ENCODE peak calls at places on chromosomes 3 and 15, in six cellular contexts. Y, S, O, G, C and P are unnamed samples.

GRCh38 chr3:39146083-39146501 is 7.3 kb downstream of the CSRNP1 start:
- DNase-seq in Y (no peak), S (no peak), O (no peak), G (peak), C (no peak), P (no peak)

GRCh38 chr3:46354478-46354877 is 567 bp downstream of the CCR2 start:
- DNase-seq in Y (no peak), S (no peak), O (no peak), G (no peak), C (no peak), P (no peak)

GRCh38 chr3:114867828-114868498 is 279.1 kb downstream of the ZBTB20 start:
- DNase-seq in Y (no peak), S (no peak), O (no peak), G (no peak), C (no peak), P (no peak)

GRCh38 chr15:92533298-92533697 is 122.3 kb downstream of the FAM174B start:
- DNase-seq in Y (no peak), S (no peak), O (no peak), G (no peak), C (no peak), P (no peak)

GRCh38 chr3:114527036-114527644 is 233.3 kb downstream of the TIGIT start:
- DNase-seq in Y (no peak), S (peak), O (no peak), G (peak), C (no peak), P (no peak)

GRCh38 chr15:70301396-70301795 is 203.7 kb upstream of the TLE3 start:
- DNase-seq in Y (peak), S (no peak), O (no peak), G (peak), C (no peak), P (no peak)

GRCh38 chr3:50382271-50382670 is 22.9 kb upstream of the TMEM115 start:
- DNase-seq in Y (no peak), S (no peak), O (no peak), G (no peak), C (no peak), P (no peak)

GRCh38 chr3:105809204-105809893 is 59.5 kb downstream of the CBLB start:
- DNase-seq in Y (no peak), S (no peak), O (no peak), G (no peak), C (no peak), P (no peak)

GRCh38 chr3:174035317-174035886 is 637.9 kb downstream of the NLGN1 start:
- DNase-seq in Y (no peak), S (no peak), O (no peak), G (peak), C (no peak), P (no peak)

GRCh38 chr3:52134761-52135160 is 19.5 kb downstream of the POC1A start:
- DNase-seq in Y (no peak), S (no peak), O (no peak), G (no peak), C (no peak), P (no peak)

GRCh38 chr3:10933470-10933957 is 59.0 kb upstream of the SLC6A1 start:
- DNase-seq in Y (no peak), S (no peak), O (no peak), G (no peak), C (no peak), P (no peak)

GRCh38 chr15:57554063-57554820 is 37.5 kb upstream of the MYZAP start:
- DNase-seq in Y (no peak), S (no peak), O (no peak), G (no peak), C (no peak), P (peak)

GRCh38 chr3:81765425-81765824 is 4.0 kb upstream of the GBE1 start:
- DNase-seq in Y (no peak), S (no peak), O (no peak), G (no peak), C (no peak), P (no peak)